ENCODE peak calls at places on chromosomes 2 and 18, in four cellular contexts. O is stimulated activated CD8-positive, alpha-beta memory T cell treated with anti-CD3 and anti-CD28 coated beads, Interleukin-12 subunit alpha, Interleukin-12 subunit beta, amount 100 ng/mL, for 1 hour; W is hepatic stellate cell; I is A172. L is an unnamed sample.

GRCh38 chr18:57909620-57910019 is 106.5 kb upstream of the ATP8B1 start:
- DNase-seq in O (no peak), W (no peak), I (no peak), L (no peak)

GRCh38 chr18:6724331-6724730 is 5.2 kb upstream of the ARHGAP28 start:
- DNase-seq in O (no peak), W (no peak), I (no peak), L (no peak)

GRCh38 chr2:120641366-120641771 is 94.3 kb upstream of the GLI2 start:
- DNase-seq in O (no peak), W (peak), I (no peak), L (no peak)

GRCh38 chr2:172089633-172090032 is 4.3 kb downstream of the DLX1 start:
- DNase-seq in O (no peak), W (no peak), I (no peak), L (no peak)

GRCh38 chr2:11955314-11955713 is 208.9 kb downstream of the LPIN1 start:
- DNase-seq in O (no peak), W (no peak), I (no peak), L (no peak)

GRCh38 chr2:231270221-231271114 is 72.0 kb downstream of the ARMC9 start:
- DNase-seq in O (no peak), W (no peak), I (no peak), L (no peak)

GRCh38 chr18:76275913-76276312 is 219.1 kb downstream of the ZNF516 start:
- DNase-seq in O (no peak), W (no peak), I (no peak), L (no peak)

GRCh38 chr2:152189622-152190495 is 14.3 kb upstream of the STAM2 start:
- DNase-seq in O (no peak), W (no peak), I (peak), L (no peak)

GRCh38 chr2:119645173-119645846 is 33.7 kb upstream of the TMEM177 start:
- DNase-seq in O (no peak), W (no peak), I (peak), L (no peak)

GRCh38 chr18:46097378-46097852 is 681 bp downstream of the ATP5F1A start:
- DNase-seq in O (no peak), W (no peak), I (no peak), L (no peak)

GRCh38 chr2:108182489-108182888 is 57.3 kb upstream of the SULT1C3 start:
- DNase-seq in O (no peak), W (no peak), I (peak), L (no peak)

GRCh38 chr2:223723954-223724411 is 113.4 kb downstream of the AP1S3 start:
- DNase-seq in O (no peak), W (no peak), I (peak), L (no peak)

GRCh38 chr2:20232837-20233207 is 7.9 kb upstream of the SDC1 start:
- DNase-seq in O (no peak), W (no peak), I (no peak), L (no peak)

L was measured in H54.